ENCODE peak calls at places on chromosomes 5 and 9, in ten cellular contexts. B is effector memory CD4-positive, alpha-beta T cell; T is upper lobe of right lung; N is RWPE1; P is hepatocyte; U is dorsolateral prefrontal cortex; E is coronary artery; A is trophoblast cell; L is cardiac muscle cell; F is CD8-positive, alpha-beta T cell. S is an unnamed sample.

GRCh38 chr9:108569624-108570023 is 286.2 kb downstream of the ACTL7B start:
- DNase-seq in U (no peak), F (no peak), L (peak), T (no peak), N (peak), A (peak), P (peak), E (no peak), B (no peak), S (peak)

GRCh38 chr5:175471628-175472027 is 6.7 kb upstream of the SFXN1 start:
- DNase-seq in U (no peak), P (no peak), A (peak), F (no peak), E (no peak), N (no peak), L (no peak), B (no peak), T (no peak), S (no peak)

GRCh38 chr9:77290373-77290772 is 113.0 kb downstream of the VPS13A start:
- DNase-seq in L (peak), A (no peak), F (no peak), U (no peak), N (no peak), E (no peak), T (no peak), P (no peak), B (no peak), S (no peak)

GRCh38 chr9:123257276-123257675 is 11.1 kb downstream of the STRBP start:
- DNase-seq in F (no peak), T (no peak), L (no peak), P (no peak), E (no peak), B (no peak), U (no peak), A (no peak), N (no peak), S (no peak)

GRCh38 chr9:111451570-111451969 is 32.6 kb downstream of the ECPAS start:
- DNase-seq in L (no peak), P (no peak), U (no peak), F (no peak), B (no peak), A (no peak), E (no peak), T (no peak), N (no peak), S (no peak)

GRCh38 chr5:178993236-178993765 is 1.8 kb downstream of the GRM6 start:
- DNase-seq in P (no peak), N (no peak), B (no peak), U (no peak), E (no peak), T (no peak), A (no peak), F (no peak), L (no peak), S (no peak)

GRCh38 chr9:755454-756381 is 85.8 kb upstream of the DMRT1 start:
- DNase-seq in L (peak), T (no peak), B (no peak), F (no peak), U (no peak), P (peak), N (peak), E (no peak), A (peak), S (no peak)

GRCh38 chr5:73776405-73776804 is 150.4 kb downstream of the ARHGEF28 start:
- DNase-seq in U (no peak), B (no peak), F (no peak), E (no peak), A (no peak), L (no peak), N (no peak), P (no peak), T (no peak), S (no peak)

GRCh38 chr9:77793909-77794308 is 145.8 kb upstream of the GNA14 start:
- DNase-seq in E (no peak), N (no peak), U (no peak), B (no peak), A (no peak), L (peak), T (no peak), P (no peak), F (no peak), S (peak)

GRCh38 chr5:154709368-154710305 is 45.5 kb upstream of the LARP1 start:
- DNase-seq in N (no peak), A (no peak), E (no peak), T (no peak), F (no peak), B (no peak), U (no peak), P (no peak), L (no peak), S (no peak)

GRCh38 chr5:146410272-146410671 is 36.9 kb upstream of the TCERG1 start:
- DNase-seq in A (no peak), P (no peak), N (no peak), B (no peak), L (no peak), T (no peak), U (no peak), F (no peak), E (no peak), S (no peak)

GRCh38 chr5:157312492-157312891 is 46.6 kb downstream of the CYFIP2 start:
- DNase-seq in A (peak), B (peak), P (peak), N (peak), E (no peak), T (no peak), L (peak), F (peak), U (peak), S (peak)

GRCh38 chr5:137264041-137264440 is 235.1 kb downstream of the SPOCK1 start:
- DNase-seq in L (no peak), U (no peak), P (no peak), A (peak), F (no peak), B (no peak), N (no peak), E (no peak), T (no peak), S (no peak)

DNA sequence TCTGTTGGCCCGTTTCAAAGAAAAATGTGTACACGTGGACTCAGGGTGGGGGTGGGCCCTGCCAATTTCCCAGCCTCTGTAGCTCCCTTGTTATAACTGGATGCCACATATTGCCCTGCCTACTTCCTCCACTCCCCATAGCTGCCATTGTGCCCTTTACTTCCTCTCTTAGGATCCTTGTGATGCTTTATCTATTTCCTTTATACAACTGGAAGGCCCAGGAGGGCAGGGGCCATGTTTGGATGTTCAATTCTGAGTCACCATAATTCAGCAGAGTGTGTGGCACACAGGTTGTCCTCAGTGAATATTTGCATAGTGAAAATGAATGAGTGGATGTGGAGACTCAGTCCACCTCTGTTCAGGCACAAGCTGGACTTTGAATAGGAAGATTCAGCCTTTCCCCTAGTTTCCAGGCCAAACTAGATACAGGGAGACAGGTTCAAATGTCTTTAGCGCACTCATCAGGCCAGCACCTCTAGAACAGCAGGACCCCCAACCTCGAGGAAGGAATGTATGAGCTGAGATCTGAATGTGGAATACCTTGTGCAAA is 10.6 kb upstream of the FEM1C start:
- DNase-seq in L (no peak), T (no peak), N (no peak), U (no peak), P (no peak), F (no peak), A (no peak), B (no peak), E (no peak), S (no peak)
- H3K27ac ChIP-seq in L (no peak), T (no peak), N (no peak), U (no peak), P (no peak), F (no peak), A (no peak), B (no peak), E (no peak), S (no peak)

DNA sequence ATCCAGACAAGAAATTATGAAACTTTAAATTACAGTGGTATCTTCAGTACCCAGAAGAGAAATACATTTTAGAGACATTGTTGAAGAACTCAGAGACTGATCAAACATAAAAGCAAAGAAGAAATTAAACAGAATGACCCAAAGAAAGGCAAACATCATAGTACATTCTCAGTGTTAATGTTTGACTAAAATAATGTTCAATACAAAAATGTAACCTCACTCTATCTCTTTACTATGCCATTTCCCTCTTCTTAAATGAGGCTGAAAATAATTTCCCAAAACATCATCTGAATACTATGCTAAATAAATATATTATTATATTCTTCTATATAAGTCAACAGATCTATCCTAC is 22.8 kb downstream of the TMEM161B start:
- DNase-seq in B (no peak), A (no peak), U (no peak), F (no peak), L (no peak), P (no peak), T (no peak), N (no peak), E (no peak), S (no peak)
- H3K27ac ChIP-seq in B (no peak), A (no peak), U (no peak), F (no peak), L (no peak), P (peak), T (no peak), N (no peak), E (no peak), S (no peak)

GRCh38 chr5:159668556-159668955 is 247.7 kb upstream of the ADRA1B start:
- DNase-seq in N (no peak), F (no peak), U (no peak), P (no peak), E (no peak), B (no peak), L (no peak), T (no peak), A (no peak), S (no peak)

GRCh38 chr5:159669559-159669958 is 246.7 kb upstream of the ADRA1B start:
- DNase-seq in P (no peak), A (no peak), B (no peak), N (no peak), T (no peak), U (no peak), L (no peak), F (no peak), E (no peak), S (no peak)

GRCh38 chr5:159678800-159679392 is 237.4 kb upstream of the ADRA1B start:
- DNase-seq in P (no peak), T (no peak), B (no peak), U (no peak), N (no peak), A (no peak), L (no peak), E (no peak), F (no peak), S (no peak)

DNA sequence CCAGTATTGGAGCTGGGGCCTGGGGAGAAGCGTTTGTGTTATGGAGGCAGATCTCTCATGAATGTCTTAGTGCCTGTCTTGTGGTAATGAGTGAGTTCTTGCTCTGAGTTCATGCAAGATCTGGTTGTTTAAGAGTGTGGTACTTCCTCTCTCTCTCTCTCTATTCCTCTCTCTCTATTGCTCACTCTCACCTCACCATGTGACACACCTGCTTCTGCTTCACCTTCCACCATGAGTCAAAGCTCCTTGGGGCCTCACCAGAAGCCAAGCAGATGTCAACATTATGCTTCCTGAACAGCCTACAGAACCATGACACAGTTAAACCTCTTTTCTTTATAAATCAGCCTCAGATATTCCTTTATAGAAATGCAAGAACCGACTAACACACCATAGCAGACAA is 242.7 kb upstream of the ADRA1B start:
- DNase-seq in A (no peak), U (no peak), F (no peak), B (no peak), N (no peak), P (no peak), T (no peak), L (no peak), E (no peak), S (no peak)
- H3K27ac ChIP-seq in A (no peak), U (no peak), F (no peak), B (no peak), N (no peak), P (no peak), T (no peak), L (no peak), E (no peak), S (no peak)

DNA sequence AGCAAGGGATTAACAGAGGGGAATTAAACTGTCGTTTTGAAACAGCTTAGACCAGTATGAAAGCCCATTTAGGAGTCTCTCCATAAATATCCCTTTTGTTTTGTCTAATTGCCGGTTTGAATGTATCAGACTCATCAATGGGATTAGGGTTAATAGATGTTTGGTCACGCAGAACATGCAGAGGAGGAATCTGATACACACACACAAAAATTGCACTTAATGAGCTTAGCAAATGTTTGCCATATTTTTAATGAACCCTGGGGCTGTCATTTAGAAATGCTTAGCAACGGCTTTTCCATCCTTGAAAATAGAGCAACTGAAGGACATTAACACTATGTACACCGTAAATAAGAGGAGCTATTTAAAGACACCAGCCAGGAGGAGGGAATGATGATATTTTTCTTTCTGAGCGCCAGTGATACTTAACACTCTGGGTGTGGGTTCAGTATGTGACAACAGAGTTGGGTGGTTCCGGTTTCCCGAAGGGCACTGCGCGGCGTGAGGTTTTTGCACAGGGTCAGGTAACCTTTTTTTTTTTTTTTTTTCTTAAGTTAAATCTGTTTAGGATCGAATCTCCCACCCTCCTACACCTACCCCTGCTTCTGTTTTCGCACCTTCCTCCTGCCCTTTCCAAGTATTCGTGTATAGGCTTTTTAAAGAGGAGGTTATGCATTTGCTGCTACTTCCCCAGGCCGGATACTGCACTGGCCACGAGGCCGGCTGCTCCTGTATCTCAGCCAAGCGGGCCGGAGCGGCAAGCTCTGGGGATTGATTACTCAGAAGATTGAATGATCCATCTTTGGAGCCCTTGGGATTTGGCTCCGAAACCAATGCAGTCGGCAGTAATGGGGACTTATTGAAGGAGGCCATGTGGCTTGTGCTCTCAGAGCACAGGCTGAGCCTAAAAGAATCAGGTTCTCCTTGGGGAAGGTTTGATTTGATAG is 405.0 kb downstream of the TLE4 start:
- DNase-seq in P (no peak), B (no peak), U (no peak), L (no peak), E (no peak), N (no peak), T (no peak), A (peak), F (no peak), S (no peak)
- H3K27ac ChIP-seq in P (no peak), B (no peak), U (no peak), L (no peak), E (no peak), N (no peak), T (no peak), A (no peak), F (no peak), S (no peak)

GRCh38 chr5:8188874-8189588 is 320.1 kb downstream of the MTRR start:
- DNase-seq in L (peak), P (no peak), N (no peak), F (no peak), B (no peak), A (no peak), T (no peak), U (no peak), E (no peak), S (no peak)

GRCh38 chr5:8184455-8185063 is 315.6 kb downstream of the MTRR start:
- DNase-seq in L (peak), P (peak), F (peak), T (peak), B (no peak), N (no peak), U (no peak), A (peak), E (no peak), S (no peak)
- H3K27ac ChIP-seq in L (no peak), P (no peak), F (no peak), T (no peak), B (no peak), N (no peak), U (no peak), A (no peak), E (no peak), S (no peak)

DNA sequence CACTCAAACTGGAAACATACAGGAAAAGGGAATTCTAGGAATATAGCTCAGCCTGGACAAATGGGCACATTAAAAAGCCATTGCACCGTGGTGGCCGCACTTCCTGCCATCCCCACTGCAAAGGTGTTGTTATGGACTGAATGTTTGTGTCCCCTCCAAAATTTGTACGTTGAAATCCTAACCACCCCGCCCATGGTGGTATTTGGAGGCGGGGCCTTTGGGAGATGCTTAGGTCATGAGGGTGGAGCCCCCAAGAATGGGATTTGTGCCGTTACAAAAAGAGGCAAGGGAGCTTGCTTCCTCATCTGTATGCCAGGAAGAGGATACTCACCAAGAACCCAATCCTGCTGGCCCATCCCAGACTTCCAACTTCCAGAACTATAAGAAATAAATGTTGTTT is 1.1 kb upstream of the CMBL start:
- DNase-seq in A (no peak), U (no peak), N (no peak), E (no peak), F (no peak), T (no peak), P (no peak), L (no peak), B (no peak), S (no peak)
- H3K27ac ChIP-seq in A (no peak), U (no peak), N (peak), E (no peak), F (no peak), T (no peak), P (no peak), L (no peak), B (no peak), S (no peak)